ENCODE peak calls at places on chromosomes 3 and 15, in ten cellular contexts. R is fibroblast of pulmonary artery; M is CD8-positive, alpha-beta memory T cell; F is T1000; C is EH; S is kidney tubule cell; Z is stimulated activated CD8-positive, alpha-beta memory T cell treated with anti-CD3 and anti-CD28 coated beads, Interleukin-2, amount 100 ng/mL, for 48 hours; U is left colon; N is NCI-H2107; L is RCC 7860. B is an unnamed sample.

GRCh38 chr3:80785875-80786274 is 975.6 kb downstream of the GBE1 start:
- DNase-seq in R (no peak), M (no peak), F (no peak), C (no peak), S (no peak), Z (no peak), U (no peak), N (no peak), L (no peak), B (no peak)

GRCh38 chr3:190307164-190307545 is 15.1 kb downstream of the CLDN1 start:
- DNase-seq in R (no peak), M (no peak), F (no peak), C (no peak), S (no peak), Z (no peak), U (no peak), N (no peak), L (no peak), B (no peak)

GRCh38 chr3:23170306-23170705 is 32.8 kb upstream of the UBE2E2 start:
- DNase-seq in R (peak), M (no peak), F (no peak), C (peak), S (peak), Z (no peak), U (no peak), N (no peak), L (peak), B (no peak)

GRCh38 chr15:75178171-75178937 is 23.3 kb upstream of the C15orf39 start:
- DNase-seq in R (no peak), M (no peak), F (no peak), C (no peak), S (no peak), Z (no peak), U (peak), N (no peak), L (no peak), B (no peak)

GRCh38 chr3:18527691-18528090 is 102.6 kb upstream of the SATB1 start:
- DNase-seq in R (no peak), M (no peak), F (no peak), C (no peak), S (no peak), Z (no peak), U (no peak), N (no peak), L (no peak), B (no peak)

GRCh38 chr15:21260966-21261395 is 179.3 kb downstream of the POTEB3 start:
- DNase-seq in R (no peak), M (no peak), F (no peak), C (no peak), S (no peak), Z (no peak), U (no peak), N (no peak), L (no peak), B (no peak)

GRCh38 chr3:114293846-114294245 is at the start of gene TIGIT:
- DNase-seq in R (no peak), M (no peak), F (no peak), C (no peak), S (no peak), Z (peak), U (no peak), N (no peak), L (no peak), B (no peak)

GRCh38 chr3:31105438-31106077 is 211.1 kb upstream of the GADL1 start:
- DNase-seq in R (peak), M (no peak), F (peak), C (peak), S (peak), Z (no peak), U (no peak), N (no peak), L (peak), B (no peak)

GRCh38 chr15:71892335-71892734 is 82.0 kb downstream of the NR2E3 start:
- DNase-seq in R (no peak), M (no peak), F (no peak), C (no peak), S (no peak), Z (no peak), U (no peak), N (no peak), L (no peak), B (no peak)

GRCh38 chr3:12040902-12041301 is 36.7 kb downstream of the SYN2 start:
- DNase-seq in R (no peak), M (no peak), F (no peak), C (no peak), S (no peak), Z (no peak), U (no peak), N (no peak), L (no peak), B (no peak)

GRCh38 chr3:113214917-113215595 is 3.7 kb downstream of the BOC start:
- DNase-seq in R (no peak), M (no peak), F (no peak), C (peak), S (no peak), Z (no peak), U (no peak), N (no peak), L (no peak), B (no peak)

GRCh38 chr3:48142316-48142870 is 45.8 kb downstream of the CDC25A start:
- DNase-seq in R (no peak), M (no peak), F (no peak), C (no peak), S (no peak), Z (no peak), U (peak), N (no peak), L (no peak), B (no peak)

GRCh38 chr15:77069521-77070121 is 1.3 kb downstream of the TSPAN3 start:
- DNase-seq in R (no peak), M (no peak), F (no peak), C (no peak), S (peak), Z (no peak), U (peak), N (no peak), L (peak), B (no peak)

GRCh38 chr15:100349696-100350433 is 8.1 kb upstream of the ADAMTS17 start:
- DNase-seq in R (peak), M (peak), F (peak), C (peak), S (peak), Z (peak), U (peak), N (peak), L (peak), B (peak)

GRCh38 chr15:69099976-69100375 is 60.5 kb upstream of the GLCE start:
- DNase-seq in R (no peak), M (no peak), F (no peak), C (no peak), S (no peak), Z (no peak), U (no peak), N (no peak), L (no peak), B (no peak)

GRCh38 chr3:197736010-197736490 is 654 bp downstream of the RUBCN start:
- DNase-seq in R (no peak), M (peak), F (no peak), C (peak), S (peak), Z (peak), U (peak), N (no peak), L (no peak), B (peak)

GRCh38 chr3:175590745-175591144 is 731.6 kb downstream of the NAALADL2 start:
- DNase-seq in R (no peak), M (no peak), F (no peak), C (no peak), S (peak), Z (no peak), U (no peak), N (no peak), L (no peak), B (no peak)

GRCh38 chr3:171770689-171771620 is 39.3 kb downstream of the PLD1 start:
- DNase-seq in R (peak), M (no peak), F (no peak), C (peak), S (peak), Z (no peak), U (peak), N (no peak), L (no peak), B (no peak)

GRCh38 chr3:13244695-13245449 is 171.6 kb upstream of the IQSEC1 start:
- DNase-seq in R (no peak), M (no peak), F (no peak), C (no peak), S (peak), Z (no peak), U (no peak), N (no peak), L (peak), B (no peak)

GRCh38 chr15:41411441-41411840 is 5.5 kb upstream of the RTF1 start:
- DNase-seq in R (no peak), M (no peak), F (no peak), C (no peak), S (no peak), Z (no peak), U (no peak), N (no peak), L (no peak), B (no peak)

GRCh38 chr15:40900256-40901052 is 6.2 kb downstream of the VPS18 start:
- DNase-seq in R (no peak), M (no peak), F (no peak), C (no peak), S (no peak), Z (no peak), U (no peak), N (no peak), L (no peak), B (no peak)

GRCh38 chr3:27134165-27134796 is 234.9 kb downstream of the NEK10 start:
- DNase-seq in R (peak), M (peak), F (peak), C (peak), S (peak), Z (peak), U (peak), N (no peak), L (peak), B (peak)

GRCh38 chr3:148585671-148586379 is 111.9 kb upstream of the AGTR1 start:
- DNase-seq in R (no peak), M (no peak), F (no peak), C (no peak), S (no peak), Z (no peak), U (no peak), N (no peak), L (no peak), B (no peak)

GRCh38 chr3:54830658-54831057 is 97.2 kb downstream of the LRTM1 start:
- DNase-seq in R (peak), M (no peak), F (peak), C (peak), S (peak), Z (no peak), U (no peak), N (no peak), L (peak), B (no peak)

GRCh38 chr3:37946531-37946889 is 44.1 kb upstream of the VILL start:
- DNase-seq in R (no peak), M (no peak), F (no peak), C (no peak), S (no peak), Z (no peak), U (no peak), N (no peak), L (no peak), B (no peak)

GRCh38 chr15:91965501-91966180 is 112.1 kb downstream of the SLCO3A1 start:
- DNase-seq in R (peak), M (no peak), F (peak), C (peak), S (peak), Z (no peak), U (no peak), N (no peak), L (peak), B (no peak)

GRCh38 chr3:189340680-189341460 is 169.1 kb downstream of the TPRG1 start:
- DNase-seq in R (peak), M (no peak), F (no peak), C (peak), S (peak), Z (no peak), U (no peak), N (no peak), L (no peak), B (no peak)

GRCh38 chr3:186044973-186045372 is 63.9 kb downstream of the ETV5 start:
- DNase-seq in R (peak), M (no peak), F (no peak), C (no peak), S (no peak), Z (no peak), U (no peak), N (no peak), L (no peak), B (no peak)

GRCh38 chr3:9932843-9933560 is 632 bp upstream of the CRELD1 start:
- DNase-seq in R (peak), M (peak), F (peak), C (peak), S (peak), Z (peak), U (peak), N (peak), L (peak), B (peak)

GRCh38 chr3:72821170-72821781 is 27.0 kb downstream of the SHQ1 start:
- DNase-seq in R (peak), M (no peak), F (no peak), C (peak), S (peak), Z (no peak), U (peak), N (no peak), L (peak), B (no peak)

GRCh38 chr3:132587401-132587800 is 9.7 kb upstream of the ACKR4 start:
- DNase-seq in R (no peak), M (no peak), F (no peak), C (no peak), S (no peak), Z (no peak), U (no peak), N (no peak), L (no peak), B (no peak)

GRCh38 chr3:69012111-69012835 is 1.2 kb downstream of the EOGT start:
- DNase-seq in R (peak), M (no peak), F (no peak), C (peak), S (peak), Z (no peak), U (peak), N (no peak), L (peak), B (no peak)

GRCh38 chr15:25676070-25676469 is 187.1 kb downstream of the ATP10A start:
- DNase-seq in R (no peak), M (no peak), F (no peak), C (no peak), S (no peak), Z (no peak), U (no peak), N (no peak), L (no peak), B (no peak)

GRCh38 chr3:50587806-50588758 is 18.8 kb downstream of the HEMK1 start:
- DNase-seq in R (no peak), M (peak), F (no peak), C (no peak), S (no peak), Z (peak), U (no peak), N (no peak), L (no peak), B (peak)

GRCh38 chr3:102078864-102079808 is 229.8 kb downstream of the NFKBIZ start:
- DNase-seq in R (no peak), M (no peak), F (no peak), C (peak), S (no peak), Z (no peak), U (peak), N (no peak), L (no peak), B (no peak)

B was measured in effector memory CD4-positive, alpha-beta T cell.